ENCODE peak calls at places on chromosome 9, in six cellular contexts. One of them, this sample, is unnamed. For H3K4me1, the result is how much of the 10 kb centered on the place peaks cover.

GRCh38 chr9:135279834-135280393 is 192.4 kb downstream of the OLFM1 start:
- DNase-seq in adrenal gland: no peak
- DNase-seq in aorta: no peak
- DNase-seq in uterus: no peak
- DNase-seq in transverse colon: no peak
- DNase-seq in naive thymus-derived CD4-positive, alpha-beta T cell: no peak
- DNase-seq in this sample: no peak

GRCh38 chr9:75175395-75175794 is 87.1 kb downstream of the OSTF1 start:
- DNase-seq in adrenal gland: no peak
- DNase-seq in aorta: no peak
- DNase-seq in uterus: no peak
- DNase-seq in transverse colon: no peak
- DNase-seq in naive thymus-derived CD4-positive, alpha-beta T cell: no peak
- DNase-seq in this sample: no peak

GRCh38 chr9:5796298-5796697 is 36.6 kb downstream of the ERMP1 start:
- DNase-seq in adrenal gland: no peak
- DNase-seq in aorta: no peak
- DNase-seq in uterus: no peak
- DNase-seq in transverse colon: no peak
- DNase-seq in naive thymus-derived CD4-positive, alpha-beta T cell: no peak
- DNase-seq in this sample: no peak

GRCh38 chr9:136679431-136679941 is 7.8 kb downstream of the AGPAT2 start:
- DNase-seq in adrenal gland: peak
- DNase-seq in aorta: no peak
- DNase-seq in uterus: no peak
- DNase-seq in transverse colon: no peak
- DNase-seq in naive thymus-derived CD4-positive, alpha-beta T cell: no peak
- DNase-seq in this sample: no peak

GRCh38 chr9:20580673-20581072 is 41.6 kb downstream of the MLLT3 start:
- DNase-seq in adrenal gland: no peak
- DNase-seq in aorta: no peak
- DNase-seq in uterus: no peak
- DNase-seq in transverse colon: no peak
- DNase-seq in naive thymus-derived CD4-positive, alpha-beta T cell: no peak
- DNase-seq in this sample: no peak

GRCh38 chr9:131613346-131613745 is 68.0 kb downstream of the PRRT1B start:
- DNase-seq in adrenal gland: no peak
- DNase-seq in aorta: no peak
- DNase-seq in uterus: no peak
- DNase-seq in transverse colon: no peak
- DNase-seq in naive thymus-derived CD4-positive, alpha-beta T cell: no peak
- DNase-seq in this sample: no peak

GRCh38 chr9:76592105-76593010 is 133.4 kb downstream of the GCNT1 start:
- DNase-seq in adrenal gland: no peak
- DNase-seq in aorta: no peak
- DNase-seq in uterus: no peak
- DNase-seq in transverse colon: no peak
- DNase-seq in naive thymus-derived CD4-positive, alpha-beta T cell: no peak
- DNase-seq in this sample: no peak

GRCh38 chr9:121498487-121499176 is 1.0 kb downstream of the GGTA1 start:
- DNase-seq in adrenal gland: peak
- DNase-seq in aorta: no peak
- DNase-seq in uterus: peak
- DNase-seq in transverse colon: no peak
- DNase-seq in naive thymus-derived CD4-positive, alpha-beta T cell: no peak
- DNase-seq in this sample: no peak

GRCh38 chr9:88464851-88465250 is 70.1 kb upstream of the NXNL2 start:
- DNase-seq in adrenal gland: no peak
- DNase-seq in aorta: no peak
- DNase-seq in uterus: no peak
- DNase-seq in transverse colon: no peak
- DNase-seq in naive thymus-derived CD4-positive, alpha-beta T cell: no peak
- DNase-seq in this sample: no peak

GRCh38 chr9:90801507-90802289 is at the start of gene SYK:
- DNase-seq in adrenal gland: peak
- DNase-seq in aorta: peak
- DNase-seq in uterus: no peak
- DNase-seq in transverse colon: peak
- DNase-seq in naive thymus-derived CD4-positive, alpha-beta T cell: no peak
- DNase-seq in this sample: peak

GRCh38 chr9:81833563-81834345 is 94.5 kb upstream of the SPATA31D4 start:
- DNase-seq in adrenal gland: peak
- DNase-seq in aorta: no peak
- DNase-seq in uterus: no peak
- DNase-seq in transverse colon: no peak
- DNase-seq in naive thymus-derived CD4-positive, alpha-beta T cell: no peak
- DNase-seq in this sample: no peak

GRCh38 chr9:715743-716400 is 125.6 kb upstream of the DMRT1 start:
- DNase-seq in adrenal gland: no peak
- DNase-seq in aorta: no peak
- DNase-seq in uterus: no peak
- DNase-seq in transverse colon: no peak
- DNase-seq in naive thymus-derived CD4-positive, alpha-beta T cell: no peak
- DNase-seq in this sample: no peak

GRCh38 chr9:105187781-105188180 is 56.7 kb upstream of the SLC44A1 start:
- DNase-seq in adrenal gland: peak
- DNase-seq in aorta: no peak
- DNase-seq in uterus: no peak
- DNase-seq in transverse colon: no peak
- DNase-seq in naive thymus-derived CD4-positive, alpha-beta T cell: no peak
- DNase-seq in this sample: no peak

GRCh38 chr9:106981396-106982287 is 118.7 kb downstream of the ZNF462 start:
- DNase-seq in adrenal gland: no peak
- DNase-seq in aorta: no peak
- DNase-seq in uterus: no peak
- DNase-seq in transverse colon: no peak
- DNase-seq in naive thymus-derived CD4-positive, alpha-beta T cell: no peak
- DNase-seq in this sample: no peak

GRCh38 chr9:86350006-86350755 is 4.0 kb downstream of the TUT7 start:
- DNase-seq in adrenal gland: no peak
- DNase-seq in aorta: no peak
- DNase-seq in uterus: no peak
- DNase-seq in transverse colon: no peak
- DNase-seq in naive thymus-derived CD4-positive, alpha-beta T cell: no peak
- DNase-seq in this sample: no peak
- H3K4me1 ChIP-seq in adrenal gland: half or more
- H3K4me1 ChIP-seq in aorta: under half
- H3K4me1 ChIP-seq in uterus: under half
- H3K4me1 ChIP-seq in transverse colon: half or more
- H3K4me1 ChIP-seq in naive thymus-derived CD4-positive, alpha-beta T cell: under half
- H3K4me1 ChIP-seq in this sample: under half

GRCh38 chr9:128099932-128100491 is 27.5 kb downstream of the PTGES2 start:
- DNase-seq in adrenal gland: peak
- DNase-seq in aorta: peak
- DNase-seq in uterus: no peak
- DNase-seq in transverse colon: no peak
- DNase-seq in naive thymus-derived CD4-positive, alpha-beta T cell: no peak
- DNase-seq in this sample: peak

GRCh38 chr9:128097156-128098016 is 29.4 kb downstream of the SLC25A25 start:
- DNase-seq in adrenal gland: no peak
- DNase-seq in aorta: peak
- DNase-seq in uterus: no peak
- DNase-seq in transverse colon: no peak
- DNase-seq in naive thymus-derived CD4-positive, alpha-beta T cell: no peak
- DNase-seq in this sample: no peak

GRCh38 chr9:128098017-128098935 is 29.3 kb downstream of the PTGES2 start:
- DNase-seq in adrenal gland: peak
- DNase-seq in aorta: peak
- DNase-seq in uterus: peak
- DNase-seq in transverse colon: peak
- DNase-seq in naive thymus-derived CD4-positive, alpha-beta T cell: peak
- DNase-seq in this sample: peak

GRCh38 chr9:128100581-128100980 is 26.9 kb downstream of the PTGES2 start:
- DNase-seq in adrenal gland: no peak
- DNase-seq in aorta: peak
- DNase-seq in uterus: no peak
- DNase-seq in transverse colon: no peak
- DNase-seq in naive thymus-derived CD4-positive, alpha-beta T cell: no peak
- DNase-seq in this sample: peak

DNA sequence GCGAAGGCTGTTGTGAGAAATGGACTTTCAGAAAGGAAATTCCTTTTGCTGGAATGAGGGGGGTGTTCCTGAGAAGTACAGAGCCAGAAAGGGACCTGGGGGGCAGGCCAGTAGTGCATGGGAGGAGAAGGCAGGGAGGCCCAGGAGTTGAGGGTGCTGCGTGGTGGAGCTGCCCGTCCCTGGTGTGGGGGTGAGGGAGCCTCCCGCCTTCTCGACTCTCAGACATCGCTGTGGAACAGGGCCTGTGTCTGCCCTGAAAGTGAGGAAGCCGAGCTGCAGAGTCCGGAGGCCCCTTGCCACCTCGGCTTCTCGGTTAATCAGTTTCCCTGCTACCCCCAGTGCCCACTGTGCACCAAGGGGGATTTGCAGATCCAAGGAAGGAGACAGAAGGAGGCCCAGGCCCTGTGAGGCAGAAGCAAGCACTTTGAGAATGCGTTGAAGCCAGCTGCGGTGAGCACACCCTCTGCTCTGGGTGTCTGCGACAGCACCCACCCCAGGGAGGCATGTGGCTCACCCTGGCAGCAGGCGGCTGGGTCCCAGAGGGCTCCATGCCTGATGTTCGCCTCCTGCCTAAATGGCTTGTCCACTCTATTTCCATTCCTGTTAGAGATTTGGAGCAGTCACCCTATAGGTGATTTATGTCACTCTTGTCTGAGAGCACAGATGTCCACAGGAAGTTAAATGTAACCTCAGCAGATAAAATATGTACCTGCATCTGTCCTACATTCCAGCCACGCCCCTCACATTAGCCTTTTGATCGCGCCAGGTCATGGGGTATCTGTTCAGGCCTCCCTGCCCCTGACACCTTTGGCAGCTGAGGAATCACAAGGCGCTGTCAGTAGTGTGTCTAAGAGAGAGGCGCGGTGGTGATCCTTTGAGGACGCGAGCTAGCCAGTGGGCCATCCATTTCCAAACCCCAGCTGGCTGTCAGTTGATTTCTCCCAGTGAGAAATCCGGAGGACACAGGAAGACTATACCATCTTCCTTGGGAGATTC is 28.3 kb downstream of the PTGES2 start:
- DNase-seq in adrenal gland: peak
- DNase-seq in aorta: peak
- DNase-seq in uterus: no peak
- DNase-seq in transverse colon: peak
- DNase-seq in naive thymus-derived CD4-positive, alpha-beta T cell: no peak
- DNase-seq in this sample: peak
- H3K4me1 ChIP-seq in adrenal gland: half or more
- H3K4me1 ChIP-seq in aorta: under half
- H3K4me1 ChIP-seq in uterus: under half
- H3K4me1 ChIP-seq in transverse colon: half or more
- H3K4me1 ChIP-seq in naive thymus-derived CD4-positive, alpha-beta T cell: under half
- H3K4me1 ChIP-seq in this sample: under half

GRCh38 chr9:33025572-33026347 is 687 bp downstream of the DNAJA1 start:
- DNase-seq in adrenal gland: peak
- DNase-seq in aorta: peak
- DNase-seq in uterus: peak
- DNase-seq in transverse colon: peak
- DNase-seq in naive thymus-derived CD4-positive, alpha-beta T cell: peak
- DNase-seq in this sample: peak

GRCh38 chr9:33029106-33029788 is 4.2 kb downstream of the DNAJA1 start:
- DNase-seq in adrenal gland: peak
- DNase-seq in aorta: no peak
- DNase-seq in uterus: no peak
- DNase-seq in transverse colon: no peak
- DNase-seq in naive thymus-derived CD4-positive, alpha-beta T cell: no peak
- DNase-seq in this sample: no peak

GRCh38 chr9:33032292-33032691 is 7.2 kb downstream of the DNAJA1 start:
- DNase-seq in adrenal gland: no peak
- DNase-seq in aorta: no peak
- DNase-seq in uterus: no peak
- DNase-seq in transverse colon: no peak
- DNase-seq in naive thymus-derived CD4-positive, alpha-beta T cell: no peak
- DNase-seq in this sample: no peak

GRCh38 chr9:33032865-33033264 is 7.8 kb downstream of the DNAJA1 start:
- DNase-seq in adrenal gland: no peak
- DNase-seq in aorta: no peak
- DNase-seq in uterus: no peak
- DNase-seq in transverse colon: no peak
- DNase-seq in naive thymus-derived CD4-positive, alpha-beta T cell: no peak
- DNase-seq in this sample: no peak

DNA sequence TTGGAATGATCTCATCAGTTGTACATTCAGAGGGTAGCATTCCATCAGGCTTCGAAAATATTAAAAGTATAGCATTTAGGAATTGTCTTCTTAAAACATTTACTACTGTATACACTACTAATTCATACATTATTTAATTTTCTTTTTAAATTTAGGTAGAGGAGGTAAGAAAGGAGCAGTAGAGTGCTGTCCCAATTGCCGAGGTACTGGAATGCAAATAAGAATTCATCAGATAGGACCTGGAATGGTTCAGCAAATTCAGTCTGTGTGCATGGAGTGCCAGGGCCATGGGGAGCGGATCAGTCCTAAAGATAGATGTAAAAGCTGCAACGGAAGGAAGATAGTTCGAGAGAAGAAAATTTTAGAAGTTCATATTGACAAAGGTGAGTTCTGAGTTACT is 5.2 kb downstream of the DNAJA1 start:
- DNase-seq in adrenal gland: no peak
- DNase-seq in aorta: no peak
- DNase-seq in uterus: no peak
- DNase-seq in transverse colon: no peak
- DNase-seq in naive thymus-derived CD4-positive, alpha-beta T cell: no peak
- DNase-seq in this sample: no peak
- H3K4me1 ChIP-seq in adrenal gland: half or more
- H3K4me1 ChIP-seq in aorta: under half
- H3K4me1 ChIP-seq in uterus: under half
- H3K4me1 ChIP-seq in transverse colon: under half
- H3K4me1 ChIP-seq in naive thymus-derived CD4-positive, alpha-beta T cell: under half
- H3K4me1 ChIP-seq in this sample: under half

GRCh38 chr9:3500044-3500443 is 25.8 kb downstream of the RFX3 start:
- DNase-seq in adrenal gland: no peak
- DNase-seq in aorta: no peak
- DNase-seq in uterus: no peak
- DNase-seq in transverse colon: no peak
- DNase-seq in naive thymus-derived CD4-positive, alpha-beta T cell: no peak
- DNase-seq in this sample: no peak

GRCh38 chr9:3495850-3496249 is 30.0 kb downstream of the RFX3 start:
- DNase-seq in adrenal gland: no peak
- DNase-seq in aorta: no peak
- DNase-seq in uterus: no peak
- DNase-seq in transverse colon: no peak
- DNase-seq in naive thymus-derived CD4-positive, alpha-beta T cell: no peak
- DNase-seq in this sample: no peak

GRCh38 chr9:3497406-3497805 is 28.4 kb downstream of the RFX3 start:
- DNase-seq in adrenal gland: no peak
- DNase-seq in aorta: no peak
- DNase-seq in uterus: no peak
- DNase-seq in transverse colon: no peak
- DNase-seq in naive thymus-derived CD4-positive, alpha-beta T cell: no peak
- DNase-seq in this sample: no peak

GRCh38 chr9:3498691-3499090 is 27.1 kb downstream of the RFX3 start:
- DNase-seq in adrenal gland: no peak
- DNase-seq in aorta: no peak
- DNase-seq in uterus: no peak
- DNase-seq in transverse colon: no peak
- DNase-seq in naive thymus-derived CD4-positive, alpha-beta T cell: no peak
- DNase-seq in this sample: no peak

DNA sequence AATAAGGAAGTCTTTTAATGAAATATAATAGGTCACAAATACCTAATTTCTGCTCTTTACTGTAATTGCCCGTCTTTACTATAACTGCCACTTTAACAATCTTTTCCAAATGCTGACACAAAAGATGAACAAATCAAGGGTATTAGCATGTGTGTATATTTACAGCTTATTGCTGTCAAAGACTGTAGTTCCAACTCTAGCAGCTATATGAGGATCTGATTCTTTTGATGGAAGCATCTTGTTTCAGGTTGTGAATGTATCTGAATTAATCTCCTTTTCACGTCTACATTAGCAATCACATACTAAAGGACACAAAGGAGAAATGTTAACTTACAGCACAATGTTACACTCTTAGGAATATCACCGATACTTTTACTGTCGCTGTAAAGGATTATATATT is 27.9 kb downstream of the RFX3 start:
- DNase-seq in adrenal gland: no peak
- DNase-seq in aorta: no peak
- DNase-seq in uterus: no peak
- DNase-seq in transverse colon: no peak
- DNase-seq in naive thymus-derived CD4-positive, alpha-beta T cell: no peak
- DNase-seq in this sample: no peak
- H3K4me1 ChIP-seq in adrenal gland: under half
- H3K4me1 ChIP-seq in aorta: under half
- H3K4me1 ChIP-seq in uterus: under half
- H3K4me1 ChIP-seq in transverse colon: under half
- H3K4me1 ChIP-seq in naive thymus-derived CD4-positive, alpha-beta T cell: under half
- H3K4me1 ChIP-seq in this sample: under half